ENCODE peak calls at places on chromosome 11, in five cellular contexts. One of them, this sample, is unnamed.

GRCh38 chr11:114208371-114208770 is 87.8 kb upstream of the NNMT start:
- DNase-seq in HCT116: no peak
- DNase-seq in CD4-positive, alpha-beta T cell: peak; percentile 16
- DNase-seq in brain microvascular endothelial cell: no peak
- DNase-seq in CD8-positive, alpha-beta T cell: no peak
- DNase-seq in this sample: no peak

GRCh38 chr11:112795142-112795815 is 165.9 kb upstream of the NCAM1 start:
- DNase-seq in HCT116: peak; percentile 38
- DNase-seq in CD4-positive, alpha-beta T cell: no peak
- DNase-seq in brain microvascular endothelial cell: peak; percentile 12
- DNase-seq in CD8-positive, alpha-beta T cell: no peak
- DNase-seq in this sample: no peak

GRCh38 chr11:2399488-2400068 is 972 bp upstream of the TSSC4 start:
- DNase-seq in HCT116: no peak
- DNase-seq in CD4-positive, alpha-beta T cell: no peak
- DNase-seq in brain microvascular endothelial cell: no peak
- DNase-seq in CD8-positive, alpha-beta T cell: no peak
- DNase-seq in this sample: no peak

GRCh38 chr11:12177739-12178338 is 67.4 kb downstream of the MICAL2 start:
- DNase-seq in HCT116: no peak
- DNase-seq in CD4-positive, alpha-beta T cell: no peak
- DNase-seq in brain microvascular endothelial cell: peak; percentile 62
- DNase-seq in CD8-positive, alpha-beta T cell: no peak
- DNase-seq in this sample: no peak

GRCh38 chr11:40986320-40986719 is 473.1 kb downstream of the LRRC4C start:
- DNase-seq in HCT116: no peak
- DNase-seq in CD4-positive, alpha-beta T cell: no peak
- DNase-seq in brain microvascular endothelial cell: no peak
- DNase-seq in CD8-positive, alpha-beta T cell: no peak
- DNase-seq in this sample: no peak

GRCh38 chr11:71501071-71501985 is 25.7 kb upstream of the KRTAP5-7 start:
- DNase-seq in HCT116: no peak
- DNase-seq in CD4-positive, alpha-beta T cell: no peak
- DNase-seq in brain microvascular endothelial cell: no peak
- DNase-seq in CD8-positive, alpha-beta T cell: no peak
- DNase-seq in this sample: no peak

GRCh38 chr11:68518191-68518590 is 57.6 kb downstream of the PPP6R3 start:
- DNase-seq in HCT116: no peak
- DNase-seq in CD4-positive, alpha-beta T cell: no peak
- DNase-seq in brain microvascular endothelial cell: no peak
- DNase-seq in CD8-positive, alpha-beta T cell: no peak
- DNase-seq in this sample: no peak

GRCh38 chr11:58330861-58331260 is 28.0 kb downstream of the OR5B17 start:
- DNase-seq in HCT116: no peak
- DNase-seq in CD4-positive, alpha-beta T cell: no peak
- DNase-seq in brain microvascular endothelial cell: peak; percentile 59
- DNase-seq in CD8-positive, alpha-beta T cell: no peak
- DNase-seq in this sample: no peak

GRCh38 chr11:64007629-64008282 is 21.5 kb downstream of the OTUB1 start:
- DNase-seq in HCT116: peak; percentile 54
- DNase-seq in CD4-positive, alpha-beta T cell: no peak
- DNase-seq in brain microvascular endothelial cell: no peak
- DNase-seq in CD8-positive, alpha-beta T cell: no peak
- DNase-seq in this sample: no peak

GRCh38 chr11:111974451-111974850 is 37.3 kb downstream of the DIXDC1 start:
- DNase-seq in HCT116: no peak
- DNase-seq in CD4-positive, alpha-beta T cell: no peak
- DNase-seq in brain microvascular endothelial cell: no peak
- DNase-seq in CD8-positive, alpha-beta T cell: no peak
- DNase-seq in this sample: no peak

GRCh38 chr11:75430692-75431532 is 2.1 kb downstream of the KLHL35 start:
- DNase-seq in HCT116: no peak
- DNase-seq in CD4-positive, alpha-beta T cell: no peak
- DNase-seq in brain microvascular endothelial cell: no peak
- DNase-seq in CD8-positive, alpha-beta T cell: no peak
- DNase-seq in this sample: no peak

GRCh38 chr11:2794419-2794795 is 91.2 kb downstream of the CDKN1C start:
- DNase-seq in HCT116: no peak
- DNase-seq in CD4-positive, alpha-beta T cell: no peak
- DNase-seq in brain microvascular endothelial cell: no peak
- DNase-seq in CD8-positive, alpha-beta T cell: no peak
- DNase-seq in this sample: no peak

GRCh38 chr11:117019871-117020270 is 78.4 kb downstream of the SIK3 start:
- DNase-seq in HCT116: no peak
- DNase-seq in CD4-positive, alpha-beta T cell: no peak
- DNase-seq in brain microvascular endothelial cell: no peak
- DNase-seq in CD8-positive, alpha-beta T cell: no peak
- DNase-seq in this sample: no peak

GRCh38 chr11:57639321-57640067 is 10.2 kb downstream of the YPEL4 start:
- DNase-seq in HCT116: no peak
- DNase-seq in CD4-positive, alpha-beta T cell: no peak
- DNase-seq in brain microvascular endothelial cell: no peak
- DNase-seq in CD8-positive, alpha-beta T cell: no peak
- DNase-seq in this sample: no peak

GRCh38 chr11:93288079-93288478 is 42.5 kb upstream of the DEUP1 start:
- DNase-seq in HCT116: no peak
- DNase-seq in CD4-positive, alpha-beta T cell: no peak
- DNase-seq in brain microvascular endothelial cell: no peak
- DNase-seq in CD8-positive, alpha-beta T cell: no peak
- DNase-seq in this sample: no peak

GRCh38 chr11:10490398-10491232 is 35.6 kb downstream of the AMPD3 start:
- DNase-seq in HCT116: peak; percentile 94
- DNase-seq in CD4-positive, alpha-beta T cell: no peak
- DNase-seq in brain microvascular endothelial cell: peak; percentile 91
- DNase-seq in CD8-positive, alpha-beta T cell: no peak
- DNase-seq in this sample: peak; percentile 83

GRCh38 chr11:12811861-12812260 is 137.6 kb downstream of the TEAD1 start:
- DNase-seq in HCT116: no peak
- DNase-seq in CD4-positive, alpha-beta T cell: no peak
- DNase-seq in brain microvascular endothelial cell: no peak
- DNase-seq in CD8-positive, alpha-beta T cell: no peak
- DNase-seq in this sample: no peak

GRCh38 chr11:19187880-19188279 is 13.9 kb downstream of the CSRP3 start:
- DNase-seq in HCT116: no peak
- DNase-seq in CD4-positive, alpha-beta T cell: no peak
- DNase-seq in brain microvascular endothelial cell: no peak
- DNase-seq in CD8-positive, alpha-beta T cell: no peak
- DNase-seq in this sample: no peak

GRCh38 chr11:79082920-79083319 is 357.9 kb downstream of the TENM4 start:
- DNase-seq in HCT116: no peak
- DNase-seq in CD4-positive, alpha-beta T cell: no peak
- DNase-seq in brain microvascular endothelial cell: no peak
- DNase-seq in CD8-positive, alpha-beta T cell: no peak
- DNase-seq in this sample: no peak

GRCh38 chr11:19441752-19442553 is 201.2 kb upstream of the E2F8 start:
- DNase-seq in HCT116: peak; percentile 66
- DNase-seq in CD4-positive, alpha-beta T cell: no peak
- DNase-seq in brain microvascular endothelial cell: peak; percentile 97
- DNase-seq in CD8-positive, alpha-beta T cell: no peak
- DNase-seq in this sample: peak; percentile 67

GRCh38 chr11:130462931-130463330 is 14.5 kb downstream of the ADAMTS15 start:
- DNase-seq in HCT116: no peak
- DNase-seq in CD4-positive, alpha-beta T cell: no peak
- DNase-seq in brain microvascular endothelial cell: no peak
- DNase-seq in CD8-positive, alpha-beta T cell: no peak
- DNase-seq in this sample: no peak

GRCh38 chr11:32891657-32892354 is 805 bp upstream of the QSER1 start:
- DNase-seq in HCT116: no peak
- DNase-seq in CD4-positive, alpha-beta T cell: no peak
- DNase-seq in brain microvascular endothelial cell: no peak
- DNase-seq in CD8-positive, alpha-beta T cell: no peak
- DNase-seq in this sample: no peak

GRCh38 chr11:19241260-19242183 is 777 bp upstream of the E2F8 start:
- DNase-seq in HCT116: no peak
- DNase-seq in CD4-positive, alpha-beta T cell: no peak
- DNase-seq in brain microvascular endothelial cell: no peak
- DNase-seq in CD8-positive, alpha-beta T cell: no peak
- DNase-seq in this sample: no peak

GRCh38 chr11:58900479-58901420 is 38.5 kb upstream of the GLYATL1 start:
- DNase-seq in HCT116: peak; percentile 80
- DNase-seq in CD4-positive, alpha-beta T cell: no peak
- DNase-seq in brain microvascular endothelial cell: peak; percentile 78
- DNase-seq in CD8-positive, alpha-beta T cell: no peak
- DNase-seq in this sample: no peak

GRCh38 chr11:113193894-113194293 is 120.5 kb upstream of the TTC12 start:
- DNase-seq in HCT116: no peak
- DNase-seq in CD4-positive, alpha-beta T cell: no peak
- DNase-seq in brain microvascular endothelial cell: no peak
- DNase-seq in CD8-positive, alpha-beta T cell: no peak
- DNase-seq in this sample: no peak

GRCh38 chr11:84780689-84781293 is 846.4 kb downstream of the DLG2 start:
- DNase-seq in HCT116: peak; percentile 12
- DNase-seq in CD4-positive, alpha-beta T cell: no peak
- DNase-seq in brain microvascular endothelial cell: peak; percentile 2
- DNase-seq in CD8-positive, alpha-beta T cell: no peak
- DNase-seq in this sample: no peak

GRCh38 chr11:101996106-101996505 is 51.1 kb upstream of the CFAP300 start:
- DNase-seq in HCT116: no peak
- DNase-seq in CD4-positive, alpha-beta T cell: no peak
- DNase-seq in brain microvascular endothelial cell: no peak
- DNase-seq in CD8-positive, alpha-beta T cell: no peak
- DNase-seq in this sample: no peak
- TF ChIP-seq CTCF in HCT116: no peak
- TF ChIP-seq CTCF in CD4-positive, alpha-beta T cell: no peak
- TF ChIP-seq CTCF in brain microvascular endothelial cell: no peak
- TF ChIP-seq CTCF in CD8-positive, alpha-beta T cell: no peak
- TF ChIP-seq CTCF in this sample: no peak

GRCh38 chr11:123125169-123125568 is 63.2 kb upstream of the HSPA8 start:
- DNase-seq in HCT116: no peak
- DNase-seq in CD4-positive, alpha-beta T cell: no peak
- DNase-seq in brain microvascular endothelial cell: no peak
- DNase-seq in CD8-positive, alpha-beta T cell: no peak
- DNase-seq in this sample: no peak
- TF ChIP-seq CTCF in HCT116: no peak
- TF ChIP-seq CTCF in CD4-positive, alpha-beta T cell: no peak
- TF ChIP-seq CTCF in brain microvascular endothelial cell: no peak
- TF ChIP-seq CTCF in CD8-positive, alpha-beta T cell: no peak
- TF ChIP-seq CTCF in this sample: no peak

GRCh38 chr11:126991596-126991995 is 9.0 kb downstream of the KIRREL3 start:
- DNase-seq in HCT116: no peak
- DNase-seq in CD4-positive, alpha-beta T cell: no peak
- DNase-seq in brain microvascular endothelial cell: no peak
- DNase-seq in CD8-positive, alpha-beta T cell: no peak
- DNase-seq in this sample: no peak

GRCh38 chr11:126992804-126993111 is 7.8 kb downstream of the KIRREL3 start:
- DNase-seq in HCT116: no peak
- DNase-seq in CD4-positive, alpha-beta T cell: no peak
- DNase-seq in brain microvascular endothelial cell: peak; percentile 68
- DNase-seq in CD8-positive, alpha-beta T cell: no peak
- DNase-seq in this sample: no peak

GRCh38 chr11:126989942-126990715 is 10.4 kb downstream of the KIRREL3 start:
- DNase-seq in HCT116: peak; percentile 18
- DNase-seq in CD4-positive, alpha-beta T cell: peak; percentile 35
- DNase-seq in brain microvascular endothelial cell: peak; percentile 66
- DNase-seq in CD8-positive, alpha-beta T cell: peak; percentile 10
- DNase-seq in this sample: peak; percentile 32

GRCh38 chr11:126992065-126992803 is 8.3 kb downstream of the KIRREL3 start:
- DNase-seq in HCT116: no peak
- DNase-seq in CD4-positive, alpha-beta T cell: no peak
- DNase-seq in brain microvascular endothelial cell: peak; percentile 93
- DNase-seq in CD8-positive, alpha-beta T cell: no peak
- DNase-seq in this sample: peak; percentile 61

DNA sequence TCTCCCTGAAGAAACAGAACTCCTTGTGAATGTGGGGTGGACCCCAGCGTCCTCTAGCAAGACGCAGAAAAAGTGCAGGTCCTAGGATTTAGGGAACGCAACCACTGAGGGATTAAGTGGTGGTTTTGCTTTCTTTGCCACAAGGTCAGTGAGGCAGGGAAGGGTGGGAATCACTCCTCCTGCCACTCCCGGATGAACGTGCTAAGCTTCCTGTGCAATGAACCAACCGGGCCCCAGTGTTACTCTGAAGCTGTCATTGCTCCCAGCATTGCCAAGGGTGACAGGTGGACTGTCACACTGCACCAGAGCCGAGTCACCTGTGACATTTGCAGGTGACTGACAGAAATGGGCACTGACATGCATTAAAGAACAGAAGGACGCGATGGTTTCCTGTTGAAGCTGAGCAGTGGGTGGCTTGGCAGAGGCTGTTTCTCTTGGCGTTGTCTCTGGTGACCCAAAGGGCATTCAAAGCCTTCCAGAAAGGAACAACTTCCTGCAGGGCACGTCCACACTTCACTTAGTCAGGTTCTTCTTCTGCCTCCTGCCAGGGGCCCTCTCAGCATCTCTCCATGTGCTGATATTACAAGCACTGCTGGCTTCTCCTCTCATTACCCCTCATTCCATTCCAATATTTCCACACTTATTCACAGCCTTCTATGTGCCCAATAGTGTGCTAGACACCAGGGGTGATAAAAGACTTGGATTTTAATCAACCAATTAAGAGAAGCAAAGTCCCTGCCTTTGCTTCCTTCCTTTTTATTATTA is 9.7 kb downstream of the KIRREL3 start:
- DNase-seq in HCT116: no peak
- DNase-seq in CD4-positive, alpha-beta T cell: no peak
- DNase-seq in brain microvascular endothelial cell: no peak
- DNase-seq in CD8-positive, alpha-beta T cell: no peak
- DNase-seq in this sample: no peak
- TF ChIP-seq CTCF in HCT116: no peak
- TF ChIP-seq CTCF in CD4-positive, alpha-beta T cell: peak; percentile 8
- TF ChIP-seq CTCF in brain microvascular endothelial cell: no peak
- TF ChIP-seq CTCF in CD8-positive, alpha-beta T cell: peak; percentile 3
- TF ChIP-seq CTCF in this sample: no peak

GRCh38 chr11:8684600-8685290 is 2.2 kb downstream of the RPL27A start:
- DNase-seq in HCT116: no peak
- DNase-seq in CD4-positive, alpha-beta T cell: no peak
- DNase-seq in brain microvascular endothelial cell: no peak
- DNase-seq in CD8-positive, alpha-beta T cell: no peak
- DNase-seq in this sample: no peak

GRCh38 chr11:8685306-8685705 is 2.7 kb downstream of the RPL27A start:
- DNase-seq in HCT116: no peak
- DNase-seq in CD4-positive, alpha-beta T cell: no peak
- DNase-seq in brain microvascular endothelial cell: no peak
- DNase-seq in CD8-positive, alpha-beta T cell: no peak
- DNase-seq in this sample: no peak

GRCh38 chr11:8683115-8683807 is 669 bp downstream of the RPL27A start:
- DNase-seq in HCT116: no peak
- DNase-seq in CD4-positive, alpha-beta T cell: peak; percentile 13
- DNase-seq in brain microvascular endothelial cell: no peak
- DNase-seq in CD8-positive, alpha-beta T cell: no peak
- DNase-seq in this sample: no peak

GRCh38 chr11:8686325-8686724 is 3.7 kb downstream of the RPL27A start:
- DNase-seq in HCT116: no peak
- DNase-seq in CD4-positive, alpha-beta T cell: no peak
- DNase-seq in brain microvascular endothelial cell: no peak
- DNase-seq in CD8-positive, alpha-beta T cell: no peak
- DNase-seq in this sample: no peak

DNA sequence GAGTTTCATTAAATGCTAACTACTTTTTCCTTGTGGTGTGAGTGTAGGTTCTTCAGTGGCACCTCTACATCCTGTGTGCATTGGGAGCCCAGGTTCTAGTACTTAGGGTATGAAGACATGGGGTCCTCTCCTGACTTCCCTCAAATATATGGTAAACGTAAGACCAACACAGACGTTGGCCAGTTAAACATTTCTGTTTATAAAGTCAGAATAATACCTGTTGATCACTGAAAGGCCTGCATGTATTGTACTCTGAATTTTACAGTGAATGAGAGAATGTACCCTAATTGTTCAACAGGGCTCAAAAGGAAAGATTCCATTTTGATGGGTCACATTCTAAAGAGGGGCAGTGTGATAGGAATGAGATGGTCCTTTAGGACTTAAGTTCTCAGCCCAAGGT is 3.2 kb downstream of the RPL27A start:
- DNase-seq in HCT116: no peak
- DNase-seq in CD4-positive, alpha-beta T cell: no peak
- DNase-seq in brain microvascular endothelial cell: no peak
- DNase-seq in CD8-positive, alpha-beta T cell: no peak
- DNase-seq in this sample: no peak
- TF ChIP-seq CTCF in HCT116: no peak
- TF ChIP-seq CTCF in CD4-positive, alpha-beta T cell: no peak
- TF ChIP-seq CTCF in brain microvascular endothelial cell: no peak
- TF ChIP-seq CTCF in CD8-positive, alpha-beta T cell: no peak
- TF ChIP-seq CTCF in this sample: no peak

This sample was measured in HFF-Myc.